ENCODE peak calls at places on chromosomes 16 and 17, in seven cellular contexts. Y is colonic mucosa, L is foreskin keratinocyte, D is cardiac muscle cell, K is ascending aorta, Q is fibroblast of pulmonary artery, Z is RWPE1. J is an unnamed sample.

GRCh38 chr16:2838928-2839327 is 8.8 kb downstream of the ZG16B start:
- DNase-seq in Y (peak), L (no peak), D (peak), K (no peak), Q (peak), Z (peak), J (peak)

GRCh38 chr17:45584092-45585036 is 93.8 kb upstream of the PLEKHM1 start:
- DNase-seq in Y (peak), L (no peak), D (peak), K (peak), Q (peak), Z (peak), J (peak)

GRCh38 chr16:60788631-60789030 is 1247.6 kb downstream of the CDH8 start:
- DNase-seq in Y (no peak), L (no peak), D (no peak), K (no peak), Q (no peak), Z (no peak), J (no peak)

GRCh38 chr16:54926166-54926838 is 4.4 kb upstream of the IRX5 start:
- DNase-seq in Y (no peak), L (no peak), D (peak), K (no peak), Q (no peak), Z (no peak), J (no peak)

GRCh38 chr17:79104898-79105600 is 30.4 kb downstream of the ENGASE start:
- DNase-seq in Y (no peak), L (no peak), D (no peak), K (no peak), Q (no peak), Z (no peak), J (no peak)

GRCh38 chr16:50711862-50712567 is 18.6 kb downstream of the NOD2 start:
- DNase-seq in Y (no peak), L (no peak), D (peak), K (no peak), Q (no peak), Z (no peak), J (no peak)

GRCh38 chr17:78476973-78477372 is 98.5 kb downstream of the PGS1 start:
- DNase-seq in Y (no peak), L (no peak), D (no peak), K (no peak), Q (no peak), Z (peak), J (no peak)

GRCh38 chr17:77206125-77206523 is 65.4 kb downstream of the SEC14L1 start:
- DNase-seq in Y (no peak), L (no peak), D (no peak), K (peak), Q (no peak), Z (no peak), J (no peak)

GRCh38 chr16:75088226-75088625 is 28.4 kb downstream of the LDHD start:
- DNase-seq in Y (no peak), L (no peak), D (no peak), K (no peak), Q (peak), Z (no peak), J (no peak)

GRCh38 chr16:29154676-29155121 is 169.8 kb downstream of the LAT start:
- DNase-seq in Y (no peak), L (no peak), D (peak), K (no peak), Q (no peak), Z (no peak), J (peak)

GRCh38 chr16:55944377-55944802 is 69.2 kb upstream of the CES5A start:
- DNase-seq in Y (peak), L (no peak), D (peak), K (peak), Q (peak), Z (peak), J (peak)

GRCh38 chr17:4893721-4894560 is 5.4 kb upstream of the C17orf107 start:
- DNase-seq in Y (no peak), L (no peak), D (no peak), K (no peak), Q (no peak), Z (no peak), J (no peak)

GRCh38 chr16:29308644-29309546 is 97.6 kb downstream of the NPIPB11 start:
- DNase-seq in Y (no peak), L (no peak), D (no peak), K (no peak), Q (no peak), Z (no peak), J (no peak)

GRCh38 chr16:11126389-11127072 is 129.5 kb downstream of the SOCS1 start:
- DNase-seq in Y (no peak), L (no peak), D (no peak), K (no peak), Q (no peak), Z (no peak), J (no peak)

GRCh38 chr17:58693751-58694150 is 1.3 kb downstream of the RAD51C start:
- DNase-seq in Y (no peak), L (no peak), D (no peak), K (no peak), Q (no peak), Z (no peak), J (no peak)

GRCh38 chr16:70586731-70587130 is 59.6 kb upstream of the IL34 start:
- DNase-seq in Y (no peak), L (no peak), D (no peak), K (no peak), Q (no peak), Z (no peak), J (no peak)

GRCh38 chr16:52872706-52873105 is 180.0 kb downstream of the CHD9NB start:
- DNase-seq in Y (no peak), L (no peak), D (no peak), K (no peak), Q (no peak), Z (no peak), J (no peak)

GRCh38 chr16:19400709-19401108 is 17.0 kb upstream of the TMC5 start:
- DNase-seq in Y (no peak), L (no peak), D (no peak), K (no peak), Q (no peak), Z (no peak), J (no peak)

GRCh38 chr17:57626520-57627210 is 118.4 kb downstream of the CCDC182 start:
- DNase-seq in Y (no peak), L (no peak), D (no peak), K (no peak), Q (no peak), Z (no peak), J (no peak)

GRCh38 chr16:6362321-6362720 is 970.3 kb upstream of the RBFOX1 start:
- DNase-seq in Y (no peak), L (no peak), D (no peak), K (no peak), Q (no peak), Z (no peak), J (no peak)

GRCh38 chr16:49350265-49351103 is 23.1 kb upstream of the C16orf78 start:
- DNase-seq in Y (peak), L (peak), D (peak), K (peak), Q (peak), Z (peak), J (peak)

GRCh38 chr16:49347476-49347875 is 26.1 kb upstream of the C16orf78 start:
- DNase-seq in Y (no peak), L (no peak), D (no peak), K (no peak), Q (no peak), Z (no peak), J (no peak)

GRCh38 chr16:49349446-49350168 is 24.0 kb upstream of the C16orf78 start:
- DNase-seq in Y (no peak), L (no peak), D (no peak), K (peak), Q (no peak), Z (no peak), J (no peak)

GRCh38 chr16:49346459-49346858 is 27.1 kb upstream of the C16orf78 start:
- DNase-seq in Y (no peak), L (no peak), D (no peak), K (no peak), Q (no peak), Z (no peak), J (no peak)

GRCh38 chr16:49348408-49349176 is 25.0 kb upstream of the C16orf78 start:
- DNase-seq in Y (no peak), L (no peak), D (no peak), K (no peak), Q (no peak), Z (no peak), J (no peak)
- TF ChIP-seq CTCF in Y (no peak), L (peak), D (no peak), K (no peak), Q (no peak), Z (no peak), J (no peak)

GRCh38 chr17:6603746-6604325 is 36.7 kb downstream of the KIAA0753 start:
- DNase-seq in Y (no peak), L (no peak), D (peak), K (no peak), Q (peak), Z (no peak), J (no peak)
- TF ChIP-seq CTCF in Y (no peak), L (no peak), D (no peak), K (no peak), Q (no peak), Z (no peak), J (no peak)

GRCh38 chr16:69326172-69326873 is 4.1 kb downstream of the PDF start:
- DNase-seq in Y (peak), L (no peak), D (no peak), K (peak), Q (no peak), Z (no peak), J (no peak)

GRCh38 chr16:69328854-69329316 is 1.5 kb downstream of the PDF start:
- DNase-seq in Y (no peak), L (no peak), D (no peak), K (no peak), Q (peak), Z (peak), J (no peak)

GRCh38 chr16:69329369-69330285 is 761 bp downstream of the PDF start:
- DNase-seq in Y (peak), L (no peak), D (no peak), K (peak), Q (peak), Z (no peak), J (peak)

GRCh38 chr16:69327585-69328310 is 2.6 kb downstream of the PDF start:
- DNase-seq in Y (no peak), L (no peak), D (no peak), K (peak), Q (no peak), Z (no peak), J (no peak)

DNA sequence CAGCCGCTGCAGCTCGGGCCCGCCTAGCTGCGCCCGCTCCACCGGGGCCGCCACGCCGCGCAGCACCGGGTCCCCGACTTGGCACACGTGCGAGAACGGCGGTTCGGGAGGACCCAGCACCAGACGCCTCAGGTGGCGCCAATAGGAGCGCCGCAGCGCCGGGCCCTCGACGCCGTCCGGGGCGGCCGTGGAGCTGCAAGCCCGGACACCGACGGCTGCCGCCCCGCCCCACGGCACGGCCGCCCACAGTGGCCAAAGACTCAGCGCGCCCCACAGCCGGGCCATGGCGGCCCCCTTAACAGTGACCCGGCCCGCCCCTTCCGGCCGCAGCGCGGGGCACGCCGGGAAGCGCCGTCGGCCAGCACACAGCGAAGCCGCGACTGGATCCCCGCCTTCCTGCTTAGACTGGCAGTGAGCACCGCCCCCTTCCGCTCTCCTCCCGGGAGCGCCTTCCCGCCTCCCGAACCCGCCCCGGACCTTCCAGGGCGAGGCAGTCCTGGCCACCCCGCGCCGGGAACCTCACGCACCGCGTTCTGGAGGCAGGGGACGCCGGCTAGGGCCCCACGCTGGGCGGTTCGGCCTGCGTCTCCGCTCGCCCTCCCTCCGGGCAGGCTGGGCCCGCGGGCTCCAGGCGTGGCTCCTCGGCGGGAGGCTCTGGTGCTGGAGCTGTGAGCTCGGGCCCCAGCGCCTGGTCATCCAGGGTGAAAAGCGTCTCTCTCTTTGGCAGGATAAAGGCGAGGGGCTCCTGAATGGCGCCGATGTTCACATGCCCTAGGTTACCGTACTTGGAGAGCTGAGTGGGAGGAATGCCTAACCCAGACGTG is at the start of gene PDF:
- DNase-seq in Y (peak), L (peak), D (peak), K (peak), Q (peak), Z (peak), J (peak)
- TF ChIP-seq CTCF in Y (no peak), L (peak), D (no peak), K (no peak), Q (no peak), Z (no peak), J (no peak)

GRCh38 chr17:9002610-9003354 is 18.5 kb upstream of the NTN1 start:
- DNase-seq in Y (no peak), L (no peak), D (peak), K (peak), Q (no peak), Z (no peak), J (peak)
- TF ChIP-seq CTCF in Y (no peak), L (peak), D (peak), K (peak), Q (no peak), Z (no peak), J (peak)

GRCh38 chr16:66167564-66168291 is 198.8 kb upstream of the CDH5 start:
- DNase-seq in Y (no peak), L (no peak), D (peak), K (no peak), Q (peak), Z (no peak), J (no peak)
- TF ChIP-seq CTCF in Y (no peak), L (no peak), D (peak), K (peak), Q (peak), Z (no peak), J (no peak)

DNA sequence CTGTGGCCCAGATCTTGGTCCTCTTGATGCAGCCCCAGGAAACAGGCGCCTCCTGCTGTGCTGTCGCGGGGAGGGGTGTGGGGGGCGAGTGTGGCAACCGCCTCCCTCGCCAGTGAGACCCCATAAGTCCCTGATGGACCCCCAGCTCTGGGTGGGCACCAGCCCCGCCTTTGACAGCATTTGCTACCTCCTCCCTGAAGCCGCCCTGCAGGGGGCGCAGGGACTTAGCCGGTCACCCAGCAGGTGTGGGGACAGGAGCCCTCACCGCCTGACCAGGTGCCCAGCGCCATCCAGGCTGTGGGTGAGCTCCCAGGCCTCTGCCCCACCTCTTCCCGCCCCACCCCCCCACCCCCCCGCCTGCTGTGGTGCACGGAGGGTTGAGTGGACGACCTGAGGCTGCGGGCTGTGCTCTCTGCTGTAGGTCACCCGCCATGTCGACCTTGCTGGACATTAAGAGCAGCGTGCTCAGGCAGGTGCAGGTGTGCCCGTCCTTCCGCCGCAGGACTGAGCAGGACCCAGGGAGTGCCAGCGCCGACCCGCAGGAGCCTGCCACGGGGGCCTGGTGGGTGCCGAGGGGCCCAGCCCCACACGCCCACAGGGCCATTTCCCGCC is 4.8 kb downstream of the BAIAP3 start:
- DNase-seq in Y (peak), L (no peak), D (no peak), K (no peak), Q (no peak), Z (no peak), J (peak)
- TF ChIP-seq CTCF in Y (peak), L (peak), D (peak), K (no peak), Q (peak), Z (peak), J (peak)

DNA sequence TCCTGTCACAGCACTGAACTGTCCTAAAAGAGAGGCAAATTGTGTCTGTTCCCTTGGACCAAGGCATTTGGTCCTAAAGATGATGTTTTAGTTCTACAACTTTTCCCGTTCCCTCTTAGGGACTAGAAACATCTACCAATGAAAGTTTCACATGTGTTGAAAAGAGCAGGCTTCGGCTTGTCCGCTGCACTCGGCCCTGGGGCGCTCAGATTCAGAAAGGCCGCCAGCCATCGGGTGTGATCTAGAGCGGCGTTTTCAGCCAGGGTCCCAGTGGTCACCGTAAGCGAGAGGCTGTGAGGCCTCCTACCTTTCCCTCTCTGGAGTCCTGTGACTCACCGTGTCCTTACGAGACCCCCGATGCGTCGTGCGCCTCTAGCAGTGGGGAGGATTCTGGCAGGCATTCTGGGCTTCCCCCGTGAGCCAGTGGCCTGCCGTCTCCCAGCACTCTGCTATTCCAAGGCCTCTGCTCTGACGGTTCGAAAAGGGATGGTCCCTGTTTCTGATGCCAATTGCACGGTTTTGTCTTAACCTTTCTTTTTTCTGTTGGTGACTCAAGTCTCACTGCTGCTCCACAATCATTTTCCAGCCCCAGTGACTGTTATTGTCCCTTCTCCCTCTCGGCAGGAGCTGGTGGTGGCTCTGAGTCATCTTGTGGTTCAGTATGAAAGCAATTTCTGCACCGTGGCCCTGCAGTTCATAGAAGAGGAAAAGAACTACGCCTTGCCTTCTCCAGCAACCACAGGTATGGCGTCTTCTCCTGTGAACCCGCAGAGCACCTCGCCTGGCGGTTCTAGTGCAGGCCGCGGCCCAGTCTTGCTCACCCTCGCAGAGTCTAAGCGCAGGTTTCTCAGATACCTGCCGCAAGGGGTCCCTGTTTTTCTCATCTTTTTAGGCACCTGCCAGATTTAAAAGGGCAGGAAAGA is 100.3 kb upstream of the CHMP6 start:
- DNase-seq in Y (no peak), L (peak), D (peak), K (no peak), Q (peak), Z (peak), J (peak)
- TF ChIP-seq CTCF in Y (no peak), L (peak), D (peak), K (no peak), Q (no peak), Z (no peak), J (no peak)

GRCh38 chr17:63827801-63828221 is 348 bp upstream of the FTSJ3 start:
- DNase-seq in Y (no peak), L (no peak), D (no peak), K (no peak), Q (no peak), Z (no peak), J (no peak)
- TF ChIP-seq CTCF in Y (no peak), L (no peak), D (no peak), K (no peak), Q (no peak), Z (peak), J (no peak)

GRCh38 chr16:73997340-73997711 is 299.3 kb upstream of the PSMD7 start:
- DNase-seq in Y (peak), L (no peak), D (no peak), K (no peak), Q (no peak), Z (no peak), J (no peak)
- TF ChIP-seq CTCF in Y (no peak), L (no peak), D (no peak), K (no peak), Q (no peak), Z (no peak), J (no peak)